ENCODE peak calls at places on chromosome 17, in nine cellular contexts. Q is GM23248, T is OCI-LY7, B is SK-N-SH, Z is HCT116, K is PC-3, U is neural progenitor cell, J is MM.1S, M is GM23338. D is an unnamed sample.

GRCh38 chr17:75514299-75515228 is 773 bp downstream of the CASKIN2 start:
- DNase-seq in Q (peak), T (no peak), B (peak), Z (no peak), K (peak), U (peak), J (no peak), M (peak), D (peak)

GRCh38 chr17:50865868-50866260 is 290 bp downstream of the TOB1 start:
- DNase-seq in Q (no peak), T (no peak), B (no peak), Z (no peak), K (no peak), U (no peak), J (no peak), M (no peak), D (no peak)

GRCh38 chr17:16942141-16943031 is 29.5 kb downstream of the TNFRSF13B start:
- DNase-seq in Q (peak), T (no peak), B (no peak), Z (no peak), K (peak), U (no peak), J (no peak), M (no peak), D (no peak)

GRCh38 chr17:13228225-13228624 is 210.4 kb upstream of the ELAC2 start:
- DNase-seq in Q (no peak), T (no peak), B (no peak), Z (no peak), K (no peak), U (no peak), J (no peak), M (no peak), D (no peak)

GRCh38 chr17:16521070-16521727 is 29.2 kb upstream of the LRRC75A start:
- DNase-seq in Q (peak), T (peak), B (peak), Z (peak), K (peak), U (peak), J (peak), M (peak), D (peak)

GRCh38 chr17:44266402-44267164 is 1.4 kb downstream of the SLC4A1 start:
- DNase-seq in Q (peak), T (no peak), B (peak), Z (no peak), K (peak), U (no peak), J (no peak), M (no peak), D (no peak)

GRCh38 chr17:47199627-47200324 is 9.4 kb upstream of the MYL4 start:
- DNase-seq in Q (no peak), T (peak), B (no peak), Z (no peak), K (no peak), U (no peak), J (peak), M (no peak), D (no peak)

GRCh38 chr17:38322156-38322779 is 21.5 kb downstream of the GPR179 start:
- DNase-seq in Q (peak), T (peak), B (peak), Z (peak), K (peak), U (peak), J (peak), M (peak), D (peak)

GRCh38 chr17:27343294-27343693 is 49.4 kb downstream of the WSB1 start:
- DNase-seq in Q (no peak), T (no peak), B (no peak), Z (no peak), K (no peak), U (peak), J (no peak), M (no peak), D (no peak)

GRCh38 chr17:73089918-73090317 is 2.6 kb downstream of the SLC39A11 start:
- DNase-seq in Q (no peak), T (no peak), B (no peak), Z (no peak), K (no peak), U (no peak), J (no peak), M (no peak), D (no peak)

DNA sequence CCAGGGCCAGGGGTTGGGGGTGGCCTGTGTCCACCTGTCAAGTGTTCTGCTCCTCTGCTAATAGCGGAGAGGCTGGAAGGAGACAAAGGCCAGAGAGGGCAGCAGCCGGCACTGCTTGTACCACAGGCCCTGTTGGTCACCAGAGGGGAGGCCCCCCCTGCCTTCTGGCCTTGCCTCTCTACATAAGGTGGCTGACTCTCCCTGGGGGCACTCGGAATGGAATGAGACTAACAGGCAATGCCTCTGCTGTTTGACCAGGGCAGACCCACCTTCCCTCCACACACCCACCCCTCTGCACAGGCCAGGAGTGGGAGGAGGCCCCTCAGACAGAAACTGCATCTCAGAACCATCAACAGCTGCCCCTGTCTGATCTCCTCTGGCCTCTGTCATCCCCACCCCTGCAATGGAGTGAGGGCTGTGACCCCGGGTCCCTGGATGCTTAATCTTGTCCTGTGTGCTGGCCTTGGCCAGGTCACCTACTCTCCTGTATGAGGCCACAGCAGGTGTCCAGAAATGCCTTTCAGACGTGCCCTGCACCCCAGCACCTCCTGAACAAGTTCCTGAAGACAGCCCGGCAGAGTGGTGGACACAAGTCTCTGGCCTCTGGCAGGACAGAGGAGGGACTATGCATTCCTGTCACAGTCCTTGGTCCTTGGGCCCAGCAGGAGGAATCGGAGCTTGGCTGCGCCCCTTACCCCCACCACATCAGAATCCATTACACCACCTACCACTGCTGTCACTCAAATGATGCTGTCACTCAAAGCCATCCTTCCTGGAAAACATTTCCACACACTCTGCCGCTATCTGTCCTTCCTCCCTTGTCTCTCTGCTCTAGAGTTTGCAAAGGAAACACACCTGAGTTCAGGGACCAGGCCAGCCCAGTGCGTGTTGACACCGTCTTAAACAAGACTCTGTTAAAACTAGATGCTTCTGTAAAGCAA is 107.5 kb upstream of the ZNF750 start:
- DNase-seq in Q (no peak), T (no peak), B (no peak), Z (no peak), K (no peak), U (no peak), J (no peak), M (no peak), D (no peak)
- TF ChIP-seq EZH2phosphoT487 in Q (no peak), T (no peak), B (no peak), Z (no peak), K (no peak), U (no peak), J (no peak), M (no peak), D (no peak)

GRCh38 chr17:6712854-6713129 is 377 bp downstream of the SLC13A5 start:
- DNase-seq in Q (no peak), T (no peak), B (peak), Z (no peak), K (no peak), U (no peak), J (no peak), M (no peak), D (no peak)
- H3K4me3 ChIP-seq in Q (peak), T (no peak), B (no peak), Z (no peak), K (no peak), U (peak), J (no peak), M (peak), D (no peak)

GRCh38 chr17:48637323-48638260 is 11.4 kb upstream of the HOXB9 start:
- DNase-seq in Q (peak), T (no peak), B (no peak), Z (no peak), K (peak), U (no peak), J (no peak), M (peak), D (no peak)
- H3K4me2 ChIP-seq in Q (peak), T (no peak), B (no peak), Z (no peak), K (peak), U (no peak), J (no peak), M (no peak), D (no peak)

GRCh38 chr17:32345953-32346600 is 3.9 kb upstream of the ZNF207 start:
- DNase-seq in Q (no peak), T (no peak), B (no peak), Z (no peak), K (no peak), U (no peak), J (no peak), M (no peak), D (no peak)

GRCh38 chr17:32349503-32349853 is 479 bp upstream of the ZNF207 start:
- DNase-seq in Q (peak), T (no peak), B (peak), Z (no peak), K (peak), U (peak), J (peak), M (peak), D (peak)

GRCh38 chr17:32349854-32350661 is at the start of gene ZNF207:
- DNase-seq in Q (peak), T (peak), B (peak), Z (peak), K (peak), U (peak), J (peak), M (peak), D (peak)

GRCh38 chr17:32348483-32348800 is 1.5 kb upstream of the ZNF207 start:
- DNase-seq in Q (no peak), T (no peak), B (no peak), Z (no peak), K (no peak), U (no peak), J (no peak), M (no peak), D (no peak)

GRCh38 chr17:32350662-32351418 is 883 bp downstream of the ZNF207 start:
- DNase-seq in Q (peak), T (peak), B (peak), Z (no peak), K (peak), U (peak), J (peak), M (peak), D (peak)
- TF ChIP-seq EZH2phosphoT487 in Q (no peak), T (no peak), B (no peak), Z (no peak), K (no peak), U (no peak), J (no peak), M (no peak), D (no peak)

GRCh38 chr17:81466564-81467472 is 45.8 kb downstream of the ACTG1 start:
- DNase-seq in Q (no peak), T (no peak), B (no peak), Z (no peak), K (no peak), U (no peak), J (no peak), M (no peak), D (no peak)
- H3K4me3 ChIP-seq in Q (no peak), T (no peak), B (no peak), Z (no peak), K (no peak), U (no peak), J (no peak), M (no peak), D (no peak)

DNA sequence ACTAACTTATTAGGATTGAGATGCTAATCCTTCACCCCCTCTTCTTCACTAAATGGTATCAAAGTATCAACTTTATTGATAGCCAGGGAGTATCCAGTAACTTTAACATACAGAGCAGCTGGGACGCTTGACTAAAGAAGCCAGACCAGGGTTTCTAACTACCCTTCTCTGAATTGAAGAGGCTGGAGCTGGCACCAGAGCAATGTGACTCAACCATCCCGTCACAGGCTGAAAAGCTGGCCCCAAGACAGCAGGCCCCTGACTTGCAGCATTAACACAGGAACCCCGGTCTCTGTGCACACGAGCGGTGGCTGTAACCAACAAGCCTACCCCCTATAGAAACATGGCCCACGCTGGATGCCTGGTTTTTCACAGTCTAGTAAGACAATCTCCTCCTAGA is 59.8 kb downstream of the ANKFN1 start:
- DNase-seq in Q (peak), T (no peak), B (no peak), Z (no peak), K (no peak), U (no peak), J (no peak), M (no peak), D (no peak)
- H3K4me2 ChIP-seq in Q (no peak), T (no peak), B (no peak), Z (no peak), K (no peak), U (no peak), J (no peak), M (no peak), D (no peak)

GRCh38 chr17:20934288-20934687 is 108.5 kb downstream of the USP22 start:
- DNase-seq in Q (no peak), T (no peak), B (no peak), Z (no peak), K (no peak), U (no peak), J (no peak), M (no peak), D (no peak)

GRCh38 chr17:20927586-20927985 is 115.2 kb downstream of the USP22 start:
- DNase-seq in Q (no peak), T (no peak), B (no peak), Z (no peak), K (no peak), U (no peak), J (no peak), M (no peak), D (no peak)

GRCh38 chr17:20925954-20926353 is 116.9 kb downstream of the USP22 start:
- DNase-seq in Q (no peak), T (no peak), B (no peak), Z (no peak), K (no peak), U (no peak), J (no peak), M (no peak), D (no peak)

GRCh38 chr17:20926532-20926931 is 116.3 kb downstream of the USP22 start:
- DNase-seq in Q (peak), T (no peak), B (no peak), Z (no peak), K (peak), U (no peak), J (no peak), M (no peak), D (no peak)

DNA sequence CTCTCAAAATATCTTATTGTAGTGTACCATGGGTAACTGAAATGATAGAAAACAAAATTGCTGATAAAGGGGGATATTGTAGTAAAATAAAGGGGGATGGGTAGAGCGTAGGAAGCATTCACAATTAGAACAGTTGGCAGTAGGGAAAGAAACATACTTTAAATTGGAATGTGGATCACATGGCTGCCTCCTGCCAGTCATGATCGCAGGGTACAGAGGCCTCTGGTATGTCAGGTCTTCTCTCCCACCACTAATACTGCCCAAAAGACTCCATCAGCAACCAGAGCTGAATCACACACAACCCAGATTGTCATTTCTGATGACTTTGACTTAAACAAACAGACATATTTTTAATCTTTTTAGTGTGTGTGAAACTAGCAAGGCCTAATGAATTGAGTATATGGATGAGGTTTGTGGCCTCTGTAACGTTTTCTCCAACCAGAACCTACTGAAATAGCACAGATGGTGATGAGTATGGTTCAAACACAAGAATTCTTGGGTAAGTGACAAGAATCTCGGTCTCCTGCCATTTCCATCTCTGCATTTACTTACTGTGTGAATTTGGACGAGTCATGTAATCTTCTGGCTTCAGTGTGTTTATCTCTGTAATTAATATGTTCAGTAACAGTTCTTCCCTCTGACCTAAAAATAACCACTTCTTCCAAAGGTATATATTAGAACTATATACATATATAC is 112.6 kb downstream of the USP22 start:
- DNase-seq in Q (peak), T (no peak), B (no peak), Z (no peak), K (no peak), U (no peak), J (no peak), M (no peak), D (no peak)
- TF ChIP-seq EZH2phosphoT487 in Q (no peak), T (no peak), B (no peak), Z (no peak), K (no peak), U (no peak), J (no peak), M (no peak), D (no peak)